ENCODE peak calls at places on chromosomes 6 and 20, in eight cellular contexts. A is renal cortical epithelial cell; J is HTR-8/SVneo; T is stimulated activated naive CD8-positive, alpha-beta T cell treated with anti-CD3 and anti-CD28 coated beads, Interleukin-15, Interleukin-2, amounts not matched to agents 100 U/mL and 50 U/mL, for 24 hours; W is effector CD4-positive, alpha-beta T cell; X is AG04450; Q is stimulated activated CD4-positive, alpha-beta T cell treated with anti-CD3 and anti-CD28 coated beads, Interleukin-2, amount 100 ng/mL, for 4 hours; B is CD4-positive, alpha-beta T cell. D is an unnamed sample.
A peak's percentile ranks its signal among the peaks of the same experiment; 100 is the strongest.

GRCh38 chr20:33636776-33637175 is 25.4 kb upstream of the C20orf144 start:
- DNase-seq in W (no peak), X (no peak), A (no peak), B (no peak), J (no peak), T (no peak), Q (no peak), D (no peak)

GRCh38 chr20:51365670-51366069 is 176.8 kb downstream of the NFATC2 start:
- DNase-seq in T (no peak), B (no peak), W (no peak), J (peak; percentile 77), Q (no peak), A (peak; percentile 15), X (peak; percentile 50), D (no peak)

GRCh38 chr6:71364910-71365542 is 76.4 kb downstream of the OGFRL1 start:
- DNase-seq in W (no peak), T (no peak), Q (no peak), B (no peak), X (no peak), J (no peak), A (no peak), D (no peak)

GRCh38 chr6:104789770-104790190 is 69.9 kb downstream of the HACE1 start:
- DNase-seq in A (peak; percentile 75), X (peak; percentile 10), Q (no peak), J (peak; percentile 32), W (no peak), T (no peak), B (no peak), D (no peak)

GRCh38 chr20:4546786-4547185 is 174.9 kb upstream of the PRND start:
- DNase-seq in Q (no peak), X (peak; percentile 47), J (peak; percentile 60), T (no peak), A (peak; percentile 91), W (no peak), B (no peak), D (no peak)

GRCh38 chr20:43583982-43584432 is 6.7 kb upstream of the IFT52 start:
- DNase-seq in X (peak; percentile 92), J (peak; percentile 92), Q (no peak), B (no peak), A (peak; percentile 97), W (no peak), T (no peak), D (no peak)

GRCh38 chr6:121711472-121711871 is 276.0 kb downstream of the GJA1 start:
- DNase-seq in A (no peak), Q (no peak), T (no peak), B (no peak), W (no peak), X (no peak), J (no peak), D (no peak)

GRCh38 chr6:118678866-118679265 is 27.5 kb upstream of the CEP85L start:
- DNase-seq in X (no peak), B (no peak), Q (no peak), A (peak; percentile 80), W (no peak), J (no peak), T (no peak), D (no peak)

GRCh38 chr6:170052991-170053821 is 237.7 kb downstream of the DLL1 start:
- DNase-seq in Q (no peak), W (no peak), X (no peak), A (no peak), T (no peak), J (no peak), B (no peak), D (peak; percentile 14)

GRCh38 chr6:43769526-43770416 is at the start of gene VEGFA:
- DNase-seq in B (peak; percentile 85), A (peak; percentile 90), W (peak; percentile 85), X (peak; percentile 70), T (peak; percentile 94), J (peak; percentile 90), Q (peak; percentile 84), D (peak; percentile 95)

GRCh38 chr20:50215917-50216316 is 25.3 kb downstream of the CEBPB start:
- DNase-seq in A (no peak), Q (no peak), W (no peak), B (no peak), J (no peak), X (no peak), T (no peak), D (no peak)

D was measured in glutamatergic neuron.